ENCODE peak calls at places on chromosomes 11 and 22, in four cellular contexts. One of them, this sample, is unnamed.

GRCh38 chr11:62713343-62713742 is 5.9 kb downstream of the GNG3 start:
- DNase-seq in right atrium auricular region: no peak
- DNase-seq in NB4: no peak
- DNase-seq in psoas muscle: no peak
- DNase-seq in this sample: no peak

GRCh38 chr11:71488086-71488967 is 35.3 kb downstream of the NADSYN1 start:
- DNase-seq in psoas muscle: no peak
- DNase-seq in right atrium auricular region: no peak
- DNase-seq in NB4: no peak
- DNase-seq in this sample: peak

GRCh38 chr11:2940166-2940929 is 11.1 kb upstream of the PHLDA2 start:
- DNase-seq in psoas muscle: peak
- DNase-seq in right atrium auricular region: peak
- DNase-seq in NB4: no peak
- DNase-seq in this sample: peak

GRCh38 chr11:45657496-45658260 is 7.7 kb downstream of the CHST1 start:
- DNase-seq in right atrium auricular region: no peak
- DNase-seq in NB4: no peak
- DNase-seq in psoas muscle: no peak
- DNase-seq in this sample: no peak

GRCh38 chr11:48002565-48002964 is 22.2 kb downstream of the PTPRJ start:
- DNase-seq in NB4: no peak
- DNase-seq in right atrium auricular region: no peak
- DNase-seq in psoas muscle: no peak
- DNase-seq in this sample: no peak

GRCh38 chr11:60169264-60169915 is 13.5 kb downstream of the MS4A6A start:
- DNase-seq in right atrium auricular region: no peak
- DNase-seq in psoas muscle: no peak
- DNase-seq in NB4: peak
- DNase-seq in this sample: no peak

GRCh38 chr11:73182824-73183321 is 35.2 kb upstream of the P2RY2 start:
- DNase-seq in right atrium auricular region: no peak
- DNase-seq in psoas muscle: no peak
- DNase-seq in NB4: no peak
- DNase-seq in this sample: peak

GRCh38 chr22:32396746-32397145 is 15.3 kb downstream of the RTCB start:
- DNase-seq in right atrium auricular region: no peak
- DNase-seq in psoas muscle: no peak
- DNase-seq in NB4: no peak
- DNase-seq in this sample: peak

GRCh38 chr11:126212089-126212660 is 593 bp downstream of the FAM118B start:
- DNase-seq in NB4: peak
- DNase-seq in right atrium auricular region: no peak
- DNase-seq in psoas muscle: no peak
- DNase-seq in this sample: peak

GRCh38 chr11:46315783-46316563 is 31.3 kb upstream of the DGKZ start:
- DNase-seq in right atrium auricular region: no peak
- DNase-seq in NB4: no peak
- DNase-seq in psoas muscle: no peak
- DNase-seq in this sample: no peak

GRCh38 chr11:45926536-45927331 is 4.3 kb downstream of the LARGE2 start:
- DNase-seq in NB4: no peak
- DNase-seq in psoas muscle: no peak
- DNase-seq in right atrium auricular region: no peak
- DNase-seq in this sample: no peak

GRCh38 chr22:22214819-22215329 is 29.7 kb upstream of the VPREB1 start:
- DNase-seq in right atrium auricular region: no peak
- DNase-seq in NB4: no peak
- DNase-seq in psoas muscle: no peak
- DNase-seq in this sample: no peak

GRCh38 chr11:119491753-119492455 is 68.9 kb upstream of the THY1 start:
- DNase-seq in NB4: no peak
- DNase-seq in right atrium auricular region: no peak
- DNase-seq in psoas muscle: no peak
- DNase-seq in this sample: peak

GRCh38 chr11:134801526-134801925 is 389.5 kb upstream of the B3GAT1 start:
- DNase-seq in NB4: no peak
- DNase-seq in right atrium auricular region: no peak
- DNase-seq in psoas muscle: no peak
- DNase-seq in this sample: no peak

GRCh38 chr22:49204599-49205214 is 623.0 kb downstream of the BRD1 start:
- DNase-seq in NB4: no peak
- DNase-seq in psoas muscle: no peak
- DNase-seq in right atrium auricular region: peak
- DNase-seq in this sample: no peak

DNA sequence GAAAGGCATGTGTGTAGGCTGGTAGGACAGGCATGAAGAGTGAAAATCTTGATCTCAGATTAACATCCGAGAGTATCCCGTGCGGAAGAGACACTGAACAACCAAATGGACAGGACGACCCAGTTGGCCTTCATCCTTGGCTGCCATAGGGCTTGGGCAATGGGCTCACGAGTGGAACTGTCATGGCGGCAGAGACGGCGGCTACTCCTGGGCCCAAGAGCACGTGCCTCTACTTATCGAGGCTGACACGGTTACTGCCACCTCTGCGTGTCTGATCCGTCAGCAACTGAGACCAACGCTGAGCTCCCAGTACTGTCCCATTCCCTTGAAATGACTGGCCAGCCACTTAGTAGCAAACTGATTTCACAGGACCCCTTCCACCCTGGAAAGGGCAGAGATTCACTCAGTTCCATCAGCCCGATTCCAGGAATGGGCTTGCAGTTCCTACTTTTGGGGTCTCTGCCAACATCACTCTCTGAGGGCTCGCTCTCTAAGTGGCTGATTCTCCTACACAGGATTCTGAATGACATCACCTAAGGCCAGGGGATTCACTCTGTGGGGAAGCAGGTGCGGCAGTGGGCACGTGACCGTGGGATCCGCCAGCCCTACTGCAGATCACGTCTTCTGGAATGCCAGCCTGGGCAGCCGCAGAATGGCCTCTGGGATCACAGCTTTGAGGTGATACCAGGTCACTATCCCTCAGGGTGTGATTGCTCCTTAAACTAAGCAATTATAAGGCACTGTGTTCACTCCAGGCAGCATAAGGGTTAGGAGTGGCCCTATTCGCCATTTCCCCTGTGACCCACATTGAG is 97.8 kb downstream of the RPS6KA4 start:
- DNase-seq in NB4: no peak
- DNase-seq in right atrium auricular region: no peak
- DNase-seq in psoas muscle: no peak
- DNase-seq in this sample: no peak
- H3K4me3 ChIP-seq in NB4: no peak
- H3K4me3 ChIP-seq in right atrium auricular region: no peak
- H3K4me3 ChIP-seq in psoas muscle: no peak
- H3K4me3 ChIP-seq in this sample: no peak

DNA sequence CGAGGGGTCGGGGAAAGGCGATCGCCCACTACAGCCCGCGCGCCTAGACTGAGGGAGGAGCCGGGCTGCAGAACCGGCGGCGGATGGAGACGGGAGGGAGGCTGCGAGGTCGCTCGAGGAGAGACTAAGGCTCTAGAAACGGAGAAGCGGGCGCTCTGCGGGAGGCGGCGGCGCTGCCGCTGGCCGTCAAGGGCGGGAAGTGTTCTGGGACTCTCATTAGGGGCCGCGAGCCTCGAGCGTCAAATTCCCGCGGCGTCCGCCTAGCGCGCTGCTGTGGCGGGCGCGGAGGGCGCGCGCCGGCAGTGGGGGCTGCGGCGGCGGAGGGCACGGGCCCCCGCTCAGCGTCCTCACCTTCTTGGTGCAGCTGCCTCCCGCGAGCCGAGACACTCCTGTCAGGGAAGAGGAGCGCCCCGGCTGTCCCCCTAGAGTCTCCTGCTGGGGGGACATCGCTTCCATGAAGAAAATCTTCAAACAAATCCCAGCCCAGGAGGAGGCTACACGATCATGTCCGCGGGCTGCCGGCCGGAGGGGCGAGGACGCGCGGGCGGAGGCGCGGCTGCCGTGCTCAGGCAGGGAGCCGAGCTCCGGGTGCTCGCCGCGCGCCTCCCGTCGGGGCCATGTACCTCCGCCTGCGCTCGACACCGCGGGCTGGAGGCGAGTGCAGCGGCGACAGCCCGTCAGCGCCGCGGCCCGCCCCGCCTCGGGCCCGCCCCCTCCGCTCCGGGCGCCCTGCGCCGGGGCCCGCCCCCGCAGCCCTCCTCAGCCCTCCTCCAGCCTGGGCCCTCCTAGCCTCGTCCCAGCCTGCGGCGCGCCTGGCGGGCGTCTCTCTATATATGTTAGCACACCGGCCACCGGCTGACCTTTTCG is at the start of gene ARHGAP20:
- DNase-seq in psoas muscle: peak
- DNase-seq in NB4: no peak
- DNase-seq in right atrium auricular region: peak
- DNase-seq in this sample: peak
- TF ChIP-seq CTCF in psoas muscle: no peak
- TF ChIP-seq CTCF in NB4: no peak
- TF ChIP-seq CTCF in right atrium auricular region: no peak
- TF ChIP-seq CTCF in this sample: peak

GRCh38 chr11:65454696-65455456 is 32.3 kb downstream of the NEAT1 start:
- DNase-seq in NB4: peak
- DNase-seq in psoas muscle: peak
- DNase-seq in right atrium auricular region: peak
- DNase-seq in this sample: peak
- H3K4me3 ChIP-seq in NB4: peak
- H3K4me3 ChIP-seq in psoas muscle: peak
- H3K4me3 ChIP-seq in right atrium auricular region: peak
- H3K4me3 ChIP-seq in this sample: peak

GRCh38 chr11:628056-628455 is 1.1 kb upstream of the SCT start:
- DNase-seq in psoas muscle: no peak
- DNase-seq in right atrium auricular region: no peak
- DNase-seq in NB4: peak
- DNase-seq in this sample: no peak

GRCh38 chr11:626475-627272 is at the start of gene SCT:
- DNase-seq in NB4: no peak
- DNase-seq in right atrium auricular region: no peak
- DNase-seq in psoas muscle: no peak
- DNase-seq in this sample: no peak

GRCh38 chr11:630871-631270 is 3.9 kb upstream of the SCT start:
- DNase-seq in psoas muscle: no peak
- DNase-seq in NB4: no peak
- DNase-seq in right atrium auricular region: no peak
- DNase-seq in this sample: no peak

GRCh38 chr11:627273-627585 is 248 bp upstream of the SCT start:
- DNase-seq in right atrium auricular region: no peak
- DNase-seq in psoas muscle: no peak
- DNase-seq in NB4: no peak
- DNase-seq in this sample: no peak

GRCh38 chr11:629237-629583 is 2.2 kb upstream of the SCT start:
- DNase-seq in psoas muscle: no peak
- DNase-seq in NB4: no peak
- DNase-seq in right atrium auricular region: no peak
- DNase-seq in this sample: no peak
- TF ChIP-seq CTCF in psoas muscle: peak
- TF ChIP-seq CTCF in NB4: no peak
- TF ChIP-seq CTCF in right atrium auricular region: no peak
- TF ChIP-seq CTCF in this sample: no peak

DNA sequence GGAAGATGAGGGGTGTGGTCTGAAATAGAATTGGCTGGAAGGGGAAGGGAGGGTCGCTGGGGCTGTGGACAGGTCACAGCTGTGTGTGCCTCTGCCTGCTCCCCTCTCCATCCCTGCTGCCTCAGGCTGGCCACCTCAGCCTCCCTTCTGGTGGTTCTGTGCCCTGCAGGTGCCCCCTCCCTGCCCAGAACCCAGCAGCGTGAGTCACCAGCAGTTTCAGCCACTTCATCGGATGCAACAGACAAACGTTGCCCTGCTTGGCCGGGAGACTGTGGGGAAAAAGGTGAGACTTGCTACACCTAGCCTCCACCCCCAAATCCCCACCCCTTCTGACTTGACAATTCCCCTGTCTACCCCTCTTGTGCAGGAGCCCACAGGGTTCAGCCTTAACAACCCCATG is 21.8 kb upstream of the LRRC10B start:
- DNase-seq in psoas muscle: no peak
- DNase-seq in right atrium auricular region: no peak
- DNase-seq in NB4: no peak
- DNase-seq in this sample: no peak
- H3K4me3 ChIP-seq in psoas muscle: no peak
- H3K4me3 ChIP-seq in right atrium auricular region: no peak
- H3K4me3 ChIP-seq in NB4: no peak
- H3K4me3 ChIP-seq in this sample: no peak

GRCh38 chr11:29334781-29335140 is 682.1 kb downstream of the KCNA4 start:
- DNase-seq in right atrium auricular region: no peak
- DNase-seq in NB4: no peak
- DNase-seq in psoas muscle: no peak
- DNase-seq in this sample: peak

GRCh38 chr11:29324328-29324727 is 692.5 kb downstream of the KCNA4 start:
- DNase-seq in psoas muscle: no peak
- DNase-seq in NB4: no peak
- DNase-seq in right atrium auricular region: no peak
- DNase-seq in this sample: peak

GRCh38 chr11:29326757-29327156 is 690.1 kb downstream of the KCNA4 start:
- DNase-seq in psoas muscle: no peak
- DNase-seq in NB4: no peak
- DNase-seq in right atrium auricular region: no peak
- DNase-seq in this sample: no peak

GRCh38 chr11:29333993-29334780 is 682.6 kb downstream of the KCNA4 start:
- DNase-seq in NB4: peak
- DNase-seq in psoas muscle: no peak
- DNase-seq in right atrium auricular region: no peak
- DNase-seq in this sample: peak

DNA sequence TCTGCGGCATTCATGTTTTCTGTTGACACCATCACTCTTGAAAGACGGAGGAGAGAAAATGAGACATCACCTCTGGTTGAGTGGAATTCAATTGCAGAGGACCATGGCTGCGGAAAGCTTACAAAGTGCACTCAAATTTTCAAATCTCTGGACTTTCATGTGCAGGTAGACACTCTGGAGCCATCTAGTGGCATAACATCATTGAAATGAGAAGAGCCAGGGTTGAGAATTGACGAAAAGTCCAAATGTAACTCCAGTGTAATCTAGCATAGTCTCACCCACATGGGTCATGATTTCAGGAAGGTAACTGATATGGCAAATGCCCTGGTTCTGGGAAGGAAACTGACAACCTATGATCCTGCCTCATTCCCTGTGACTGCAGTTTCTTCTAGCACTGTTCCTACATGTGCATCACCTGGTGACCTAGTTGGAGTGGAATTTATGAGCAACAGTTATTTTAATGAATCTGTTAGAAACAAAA is 687.8 kb downstream of the KCNA4 start:
- DNase-seq in right atrium auricular region: no peak
- DNase-seq in NB4: peak
- DNase-seq in psoas muscle: no peak
- DNase-seq in this sample: peak
- TF ChIP-seq CTCF in right atrium auricular region: no peak
- TF ChIP-seq CTCF in NB4: peak
- TF ChIP-seq CTCF in psoas muscle: no peak
- TF ChIP-seq CTCF in this sample: peak

GRCh38 chr22:38148252-38148651 is 33.4 kb downstream of the PLA2G6 start:
- DNase-seq in right atrium auricular region: no peak
- DNase-seq in NB4: no peak
- DNase-seq in psoas muscle: no peak
- DNase-seq in this sample: peak
- H3K4me3 ChIP-seq in right atrium auricular region: no peak
- H3K4me3 ChIP-seq in NB4: no peak
- H3K4me3 ChIP-seq in psoas muscle: no peak
- H3K4me3 ChIP-seq in this sample: no peak